ENCODE peak calls at places on chromosomes 13 and 19, in five cellular contexts. K is activated naive CD8-positive, alpha-beta T cell treated with anti-CD3 and anti-CD28 coated beads, Interleukin-2, amount 10 ng/mL, durations not matched to agents 7 days and 5 days; E is WTC11; M is activated CD8-positive, alpha-beta T cell treated with anti-CD3 and anti-CD28 coated beads for 36 hours; W is CD8-positive, alpha-beta T cell. B is an unnamed sample.
A peak's percentile ranks its signal among the peaks of the same experiment; 100 is the strongest.

GRCh38 chr19:44755219-44755618 is 6.7 kb downstream of the BCL3 start:
- ATAC-seq in K (no peak), E (no peak), M (no peak), W (no peak), B (no peak)

GRCh38 chr13:51742611-51743010 is 61.4 kb downstream of the DHRS12 start:
- ATAC-seq in K (no peak), E (no peak), M (no peak), W (no peak), B (no peak)

GRCh38 chr19:20513179-20513934 is 52.2 kb downstream of the ZNF737 start:
- ATAC-seq in K (no peak), E (no peak), M (no peak), W (no peak), B (no peak)

GRCh38 chr19:40383668-40384248 is 6.2 kb downstream of the HIPK4 start:
- ATAC-seq in K (no peak), E (no peak), M (no peak), W (no peak), B (no peak)

GRCh38 chr19:54393381-54393780 is 21.9 kb upstream of the TTYH1 start:
- ATAC-seq in K (no peak), E (no peak), M (no peak), W (no peak), B (no peak)

GRCh38 chr19:7251502-7251901 is 42.7 kb downstream of the INSR start:
- ATAC-seq in K (peak; percentile 54), E (no peak), M (no peak), W (no peak), B (no peak)

GRCh38 chr13:50320297-50320862 is 305.1 kb downstream of the KCNRG start:
- ATAC-seq in K (no peak), E (no peak), M (no peak), W (no peak), B (peak; percentile 49)

GRCh38 chr13:51620165-51620983 is 36.1 kb downstream of the WDFY2 start:
- ATAC-seq in K (no peak), E (peak; percentile 45), M (no peak), W (no peak), B (peak; percentile 10)

GRCh38 chr19:11296264-11296663 is 304 bp downstream of the TSPAN16 start:
- ATAC-seq in K (no peak), E (no peak), M (no peak), W (no peak), B (no peak)

GRCh38 chr19:49954092-49954825 is 6.7 kb downstream of the SIGLEC11 start:
- ATAC-seq in K (no peak), E (no peak), M (no peak), W (no peak), B (peak; percentile 40)

GRCh38 chr13:43005460-43006236 is 13.6 kb upstream of the EPSTI1 start:
- ATAC-seq in K (no peak), E (no peak), M (no peak), W (no peak), B (no peak)

GRCh38 chr19:10004617-10005016 is 5.7 kb downstream of the COL5A3 start:
- ATAC-seq in K (no peak), E (no peak), M (no peak), W (no peak), B (no peak)

GRCh38 chr13:29369060-29369743 is 226.3 kb downstream of the SLC7A1 start:
- ATAC-seq in K (no peak), E (peak; percentile 78), M (no peak), W (no peak), B (peak; percentile 33)

GRCh38 chr13:95100525-95101121 is 200.6 kb downstream of the ABCC4 start:
- ATAC-seq in K (no peak), E (no peak), M (no peak), W (no peak), B (peak; percentile 88)

GRCh38 chr19:5172859-5173577 is 167.6 kb downstream of the PTPRS start:
- ATAC-seq in K (no peak), E (no peak), M (no peak), W (no peak), B (peak; percentile 94)

GRCh38 chr13:91058066-91058465 is 289.4 kb upstream of the MIR17HG start:
- ATAC-seq in K (no peak), E (peak; percentile 85), M (no peak), W (no peak), B (no peak)

GRCh38 chr19:41323430-41324125 is 13.6 kb downstream of the CCDC97 start:
- ATAC-seq in K (no peak), E (no peak), M (no peak), W (no peak), B (no peak)

GRCh38 chr19:10828981-10829821 is 6.8 kb downstream of the TMED1 start:
- ATAC-seq in K (peak; percentile 19), E (peak; percentile 70), M (peak; percentile 55), W (peak; percentile 19), B (peak; percentile 4)

GRCh38 chr19:35363001-35363590 is 4.8 kb downstream of the FFAR3 start:
- ATAC-seq in K (no peak), E (no peak), M (no peak), W (no peak), B (no peak)

GRCh38 chr13:45108716-45109706 is 11.3 kb upstream of the GTF2F2 start:
- ATAC-seq in K (peak; percentile 68), E (peak; percentile 96), M (peak; percentile 95), W (peak; percentile 56), B (no peak)

GRCh38 chr19:1970806-1971502 is 30.0 kb downstream of the CSNK1G2 start:
- ATAC-seq in K (no peak), E (no peak), M (no peak), W (no peak), B (no peak)

GRCh38 chr13:26502826-26503225 is 54.7 kb upstream of the WASF3 start:
- ATAC-seq in K (no peak), E (peak; percentile 74), M (peak; percentile 93), W (peak; percentile 46), B (no peak)

GRCh38 chr19:519449-519865 is 12.1 kb upstream of the CDC34 start:
- ATAC-seq in K (no peak), E (peak; percentile 8), M (no peak), W (no peak), B (peak; percentile 3)

B was measured in esophagus mucosa.